ENCODE peak calls at places on chromosomes 4 and X, in four cellular contexts. Z, M, O and N are unnamed samples.
A peak's percentile ranks its signal among the peaks of the same experiment; 100 is the strongest.

GRCh38 chr4:176792348-176793059 is at the start of gene VEGFC:
- DNase-seq in O (peak; percentile 71), M (peak; percentile 69), Z (peak; percentile 24), N (peak; percentile 6)

GRCh38 chr4:139492429-139492828 is 38.5 kb downstream of the RAB33B start:
- DNase-seq in Z (no peak), O (no peak), M (no peak), N (no peak)

GRCh38 chr4:2462218-2462991 is 6.5 kb upstream of the RNF4 start:
- DNase-seq in M (peak; percentile 75), O (peak; percentile 77), Z (peak; percentile 66), N (peak; percentile 38)

GRCh38 chrX:118773782-118774181 is 46.4 kb downstream of the IL13RA1 start:
- DNase-seq in M (no peak), O (no peak), Z (peak; percentile 56), N (no peak)

GRCh38 chr4:11073621-11074051 is 355.1 kb downstream of the HS3ST1 start:
- DNase-seq in O (peak; percentile 82), Z (peak; percentile 11), M (no peak), N (no peak)

GRCh38 chr4:47720787-47721186 is 117.1 kb downstream of the CORIN start:
- DNase-seq in O (no peak), Z (no peak), M (no peak), N (no peak)

GRCh38 chrX:65667503-65668355 is at the start of gene MSN:
- DNase-seq in M (peak; percentile 52), O (peak; percentile 85), Z (peak; percentile 76), N (no peak)

GRCh38 chr4:100823066-100823992 is 305.5 kb upstream of the EMCN start:
- DNase-seq in O (no peak), Z (no peak), M (no peak), N (no peak)

GRCh38 chrX:41695464-41695863 is 6.7 kb downstream of the GPR34 start:
- DNase-seq in Z (no peak), O (no peak), M (no peak), N (no peak)